ENCODE peak calls at places on chromosomes 1 and 21, in seven cellular contexts. One of them, this sample, is unnamed.

GRCh38 chr1:234920843-234921140 is 207.8 kb downstream of the TOMM20 start:
- DNase-seq in GM12878: no peak
- DNase-seq in Panc1: no peak
- DNase-seq in H1: no peak
- DNase-seq in K562: no peak
- DNase-seq in SK-N-SH: no peak
- DNase-seq in HepG2: no peak
- DNase-seq in this sample: no peak

GRCh38 chr1:7398982-7399381 is 372.1 kb upstream of the VAMP3 start:
- DNase-seq in GM12878: no peak
- DNase-seq in Panc1: no peak
- DNase-seq in H1: peak; percentile 30
- DNase-seq in K562: no peak
- DNase-seq in SK-N-SH: no peak
- DNase-seq in HepG2: no peak
- DNase-seq in this sample: no peak

GRCh38 chr1:44266400-44267344 is 53.4 kb downstream of the DMAP1 start:
- DNase-seq in GM12878: no peak
- DNase-seq in Panc1: no peak
- DNase-seq in H1: no peak
- DNase-seq in K562: no peak
- DNase-seq in SK-N-SH: no peak
- DNase-seq in HepG2: no peak
- DNase-seq in this sample: no peak

GRCh38 chr1:30286241-30286983 is 437.0 kb downstream of the MATN1 start:
- DNase-seq in GM12878: no peak
- DNase-seq in Panc1: no peak
- DNase-seq in H1: peak; percentile 42
- DNase-seq in K562: no peak
- DNase-seq in SK-N-SH: peak; percentile 74
- DNase-seq in HepG2: no peak
- DNase-seq in this sample: no peak

GRCh38 chr1:224357626-224358124 is 996 bp downstream of the CNIH4 start:
- DNase-seq in GM12878: no peak
- DNase-seq in Panc1: no peak
- DNase-seq in H1: no peak
- DNase-seq in K562: peak; percentile 38
- DNase-seq in SK-N-SH: peak; percentile 38
- DNase-seq in HepG2: peak; percentile 30
- DNase-seq in this sample: no peak

GRCh38 chr1:23403355-23403734 is 21.2 kb downstream of the TCEA3 start:
- DNase-seq in GM12878: no peak
- DNase-seq in Panc1: no peak
- DNase-seq in H1: no peak
- DNase-seq in K562: no peak
- DNase-seq in SK-N-SH: no peak
- DNase-seq in HepG2: no peak
- DNase-seq in this sample: no peak

GRCh38 chr1:95547000-95547399 is 313.0 kb downstream of the RWDD3 start:
- DNase-seq in GM12878: no peak
- DNase-seq in Panc1: no peak
- DNase-seq in H1: no peak
- DNase-seq in K562: no peak
- DNase-seq in SK-N-SH: no peak
- DNase-seq in HepG2: no peak
- DNase-seq in this sample: no peak

GRCh38 chr1:210750468-210750867 is 383.5 kb downstream of the KCNH1 start:
- DNase-seq in GM12878: no peak
- DNase-seq in Panc1: no peak
- DNase-seq in H1: no peak
- DNase-seq in K562: no peak
- DNase-seq in SK-N-SH: no peak
- DNase-seq in HepG2: no peak
- DNase-seq in this sample: no peak

GRCh38 chr1:244414543-244414942 is 37.2 kb downstream of the ADSS2 start:
- DNase-seq in GM12878: no peak
- DNase-seq in Panc1: no peak
- DNase-seq in H1: no peak
- DNase-seq in K562: no peak
- DNase-seq in SK-N-SH: no peak
- DNase-seq in HepG2: no peak
- DNase-seq in this sample: no peak

GRCh38 chr1:22333516-22334121 is 118.0 kb upstream of the ZBTB40 start:
- DNase-seq in GM12878: no peak
- DNase-seq in Panc1: no peak
- DNase-seq in H1: no peak
- DNase-seq in K562: no peak
- DNase-seq in SK-N-SH: no peak
- DNase-seq in HepG2: no peak
- DNase-seq in this sample: no peak

GRCh38 chr1:188668083-188668482 is 1809.6 kb downstream of the BRINP3 start:
- DNase-seq in GM12878: no peak
- DNase-seq in Panc1: no peak
- DNase-seq in H1: no peak
- DNase-seq in K562: no peak
- DNase-seq in SK-N-SH: no peak
- DNase-seq in HepG2: peak; percentile 1
- DNase-seq in this sample: peak; percentile 22

GRCh38 chr21:45590726-45591618 is 48.7 kb upstream of the SLC19A1 start:
- DNase-seq in GM12878: peak; percentile 48
- DNase-seq in Panc1: no peak
- DNase-seq in H1: no peak
- DNase-seq in K562: peak; percentile 78
- DNase-seq in SK-N-SH: no peak
- DNase-seq in HepG2: no peak
- DNase-seq in this sample: no peak

GRCh38 chr1:44571712-44572571 is 102.3 kb downstream of the TMEM53 start:
- DNase-seq in GM12878: no peak
- DNase-seq in Panc1: no peak
- DNase-seq in H1: no peak
- DNase-seq in K562: peak; percentile 58
- DNase-seq in SK-N-SH: peak; percentile 45
- DNase-seq in HepG2: peak; percentile 39
- DNase-seq in this sample: no peak

GRCh38 chr1:119448112-119448511 is 33.2 kb downstream of the HSD3B2 start:
- DNase-seq in GM12878: no peak
- DNase-seq in Panc1: no peak
- DNase-seq in H1: peak; percentile 77
- DNase-seq in K562: no peak
- DNase-seq in SK-N-SH: no peak
- DNase-seq in HepG2: no peak
- DNase-seq in this sample: no peak

GRCh38 chr1:201709564-201710295 is 119.2 kb upstream of the IPO9 start:
- DNase-seq in GM12878: no peak
- DNase-seq in Panc1: peak; percentile 65
- DNase-seq in H1: peak; percentile 92
- DNase-seq in K562: peak; percentile 79
- DNase-seq in SK-N-SH: peak; percentile 87
- DNase-seq in HepG2: peak; percentile 24
- DNase-seq in this sample: peak; percentile 23

GRCh38 chr1:27527857-27528700 is 38.1 kb upstream of the WASF2 start:
- DNase-seq in GM12878: no peak
- DNase-seq in Panc1: no peak
- DNase-seq in H1: peak; percentile 82
- DNase-seq in K562: no peak
- DNase-seq in SK-N-SH: peak; percentile 79
- DNase-seq in HepG2: no peak
- DNase-seq in this sample: no peak

GRCh38 chr1:180150982-180151381 is 3.7 kb upstream of the QSOX1 start:
- DNase-seq in GM12878: no peak
- DNase-seq in Panc1: no peak
- DNase-seq in H1: no peak
- DNase-seq in K562: no peak
- DNase-seq in SK-N-SH: no peak
- DNase-seq in HepG2: no peak
- DNase-seq in this sample: no peak

GRCh38 chr1:25198731-25199231 is 33.5 kb downstream of the SYF2 start:
- DNase-seq in GM12878: no peak
- DNase-seq in Panc1: no peak
- DNase-seq in H1: no peak
- DNase-seq in K562: peak; percentile 23
- DNase-seq in SK-N-SH: no peak
- DNase-seq in HepG2: peak; percentile 54
- DNase-seq in this sample: no peak

GRCh38 chr21:44329086-44329889 is 9.9 kb downstream of the CFAP410 start:
- DNase-seq in GM12878: no peak
- DNase-seq in Panc1: no peak
- DNase-seq in H1: no peak
- DNase-seq in K562: no peak
- DNase-seq in SK-N-SH: peak; percentile 86
- DNase-seq in HepG2: no peak
- DNase-seq in this sample: no peak

GRCh38 chr1:180165096-180165495 is 10.4 kb downstream of the QSOX1 start:
- DNase-seq in GM12878: no peak
- DNase-seq in Panc1: no peak
- DNase-seq in H1: no peak
- DNase-seq in K562: no peak
- DNase-seq in SK-N-SH: no peak
- DNase-seq in HepG2: no peak
- DNase-seq in this sample: no peak

GRCh38 chr1:146031476-146031875 is 9.9 kb upstream of the HJV start:
- DNase-seq in GM12878: no peak
- DNase-seq in Panc1: no peak
- DNase-seq in H1: no peak
- DNase-seq in K562: no peak
- DNase-seq in SK-N-SH: no peak
- DNase-seq in HepG2: no peak
- DNase-seq in this sample: no peak

GRCh38 chr1:183077107-183077506 is 53.9 kb downstream of the LAMC1 start:
- DNase-seq in GM12878: no peak
- DNase-seq in Panc1: no peak
- DNase-seq in H1: no peak
- DNase-seq in K562: no peak
- DNase-seq in SK-N-SH: no peak
- DNase-seq in HepG2: no peak
- DNase-seq in this sample: no peak

GRCh38 chr21:29367335-29367734 is 68.6 kb downstream of the BACH1 start:
- DNase-seq in GM12878: no peak
- DNase-seq in Panc1: no peak
- DNase-seq in H1: no peak
- DNase-seq in K562: no peak
- DNase-seq in SK-N-SH: no peak
- DNase-seq in HepG2: no peak
- DNase-seq in this sample: no peak

GRCh38 chr21:29372063-29372802 is 73.5 kb downstream of the BACH1 start:
- DNase-seq in GM12878: peak; percentile 59
- DNase-seq in Panc1: no peak
- DNase-seq in H1: peak; percentile 48
- DNase-seq in K562: peak; percentile 91
- DNase-seq in SK-N-SH: peak; percentile 50
- DNase-seq in HepG2: peak; percentile 78
- DNase-seq in this sample: peak; percentile 67

GRCh38 chr21:29366532-29366931 is 67.8 kb downstream of the BACH1 start:
- DNase-seq in GM12878: no peak
- DNase-seq in Panc1: no peak
- DNase-seq in H1: no peak
- DNase-seq in K562: no peak
- DNase-seq in SK-N-SH: no peak
- DNase-seq in HepG2: no peak
- DNase-seq in this sample: no peak

GRCh38 chr21:29374481-29374880 is 75.8 kb downstream of the BACH1 start:
- DNase-seq in GM12878: no peak
- DNase-seq in Panc1: no peak
- DNase-seq in H1: no peak
- DNase-seq in K562: no peak
- DNase-seq in SK-N-SH: no peak
- DNase-seq in HepG2: no peak
- DNase-seq in this sample: no peak

GRCh38 chr21:29371464-29371863 is 72.7 kb downstream of the BACH1 start:
- DNase-seq in GM12878: no peak
- DNase-seq in Panc1: no peak
- DNase-seq in H1: no peak
- DNase-seq in K562: no peak
- DNase-seq in SK-N-SH: no peak
- DNase-seq in HepG2: no peak
- DNase-seq in this sample: no peak
- TF ChIP-seq SIN3A in GM12878: no peak
- TF ChIP-seq SIN3A in Panc1: no peak
- TF ChIP-seq SIN3A in H1: no peak
- TF ChIP-seq SIN3A in K562: no peak
- TF ChIP-seq SIN3A in SK-N-SH: no peak
- TF ChIP-seq SIN3A in HepG2: no peak
- TF ChIP-seq SIN3A in this sample: no peak

GRCh38 chr1:172003766-172004530 is 162.7 kb downstream of the DNM3 start:
- DNase-seq in GM12878: no peak
- DNase-seq in Panc1: no peak
- DNase-seq in H1: no peak
- DNase-seq in K562: no peak
- DNase-seq in SK-N-SH: no peak
- DNase-seq in HepG2: no peak
- DNase-seq in this sample: no peak
- TF ChIP-seq SIN3A in GM12878: no peak
- TF ChIP-seq SIN3A in Panc1: no peak
- TF ChIP-seq SIN3A in H1: no peak
- TF ChIP-seq SIN3A in K562: no peak
- TF ChIP-seq SIN3A in SK-N-SH: no peak
- TF ChIP-seq SIN3A in HepG2: no peak
- TF ChIP-seq SIN3A in this sample: no peak

GRCh38 chr1:34477632-34478141 is 277.2 kb upstream of the GJB5 start:
- DNase-seq in GM12878: no peak
- DNase-seq in Panc1: no peak
- DNase-seq in H1: no peak
- DNase-seq in K562: no peak
- DNase-seq in SK-N-SH: no peak
- DNase-seq in HepG2: no peak
- DNase-seq in this sample: no peak

GRCh38 chr1:34474566-34474965 is 280.3 kb upstream of the GJB5 start:
- DNase-seq in GM12878: no peak
- DNase-seq in Panc1: no peak
- DNase-seq in H1: no peak
- DNase-seq in K562: no peak
- DNase-seq in SK-N-SH: no peak
- DNase-seq in HepG2: no peak
- DNase-seq in this sample: no peak

GRCh38 chr1:34476371-34476770 is 278.5 kb upstream of the GJB5 start:
- DNase-seq in GM12878: no peak
- DNase-seq in Panc1: no peak
- DNase-seq in H1: no peak
- DNase-seq in K562: no peak
- DNase-seq in SK-N-SH: no peak
- DNase-seq in HepG2: no peak
- DNase-seq in this sample: no peak

GRCh38 chr1:34478460-34479076 is 276.3 kb upstream of the GJB5 start:
- DNase-seq in GM12878: no peak
- DNase-seq in Panc1: no peak
- DNase-seq in H1: no peak
- DNase-seq in K562: no peak
- DNase-seq in SK-N-SH: no peak
- DNase-seq in HepG2: no peak
- DNase-seq in this sample: no peak

GRCh38 chr1:34479731-34480130 is 275.1 kb upstream of the GJB5 start:
- DNase-seq in GM12878: no peak
- DNase-seq in Panc1: no peak
- DNase-seq in H1: no peak
- DNase-seq in K562: no peak
- DNase-seq in SK-N-SH: peak; percentile 41
- DNase-seq in HepG2: no peak
- DNase-seq in this sample: no peak
- TF ChIP-seq SIN3A in GM12878: no peak
- TF ChIP-seq SIN3A in Panc1: no peak
- TF ChIP-seq SIN3A in H1: no peak
- TF ChIP-seq SIN3A in K562: no peak
- TF ChIP-seq SIN3A in SK-N-SH: no peak
- TF ChIP-seq SIN3A in HepG2: no peak
- TF ChIP-seq SIN3A in this sample: no peak

GRCh38 chr1:3296858-3297257 is 157.6 kb upstream of the ARHGEF16 start:
- DNase-seq in GM12878: no peak
- DNase-seq in Panc1: no peak
- DNase-seq in H1: no peak
- DNase-seq in K562: no peak
- DNase-seq in SK-N-SH: no peak
- DNase-seq in HepG2: no peak
- DNase-seq in this sample: no peak
- TF ChIP-seq SIN3A in GM12878: no peak
- TF ChIP-seq SIN3A in Panc1: no peak
- TF ChIP-seq SIN3A in H1: no peak
- TF ChIP-seq SIN3A in K562: no peak
- TF ChIP-seq SIN3A in SK-N-SH: no peak
- TF ChIP-seq SIN3A in HepG2: no peak
- TF ChIP-seq SIN3A in this sample: no peak